ENCODE peak calls at places on chromosomes 7 and 10, in five cellular contexts. X is HCT116, P is sigmoid colon, O is mammary epithelial cell, W is breast epithelium. E is an unnamed sample.
A peak's percentile ranks its signal among the peaks of the same experiment; 100 is the strongest.

GRCh38 chr10:93261089-93261488 is 187.4 kb downstream of the CYP26A1 start:
- DNase-seq in X (no peak), P (no peak), O (no peak), W (no peak), E (no peak)

GRCh38 chr7:116652793-116653192 is 19.2 kb upstream of the MET start:
- DNase-seq in X (no peak), P (no peak), O (peak; percentile 90), W (no peak), E (no peak)

GRCh38 chr7:93720106-93720505 is 145.6 kb upstream of the CALCR start:
- DNase-seq in X (no peak), P (no peak), O (no peak), W (no peak), E (no peak)

GRCh38 chr7:14687777-14688176 is 214.8 kb downstream of the DGKB start:
- DNase-seq in X (no peak), P (no peak), O (no peak), W (no peak), E (no peak)

GRCh38 chr10:97547889-97548485 is 24.6 kb upstream of the ANKRD2 start:
- DNase-seq in X (no peak), P (no peak), O (no peak), W (no peak), E (no peak)

GRCh38 chr7:157490465-157490912 is 153.7 kb downstream of the DNAJB6 start:
- DNase-seq in X (peak; percentile 62), P (peak; percentile 30), O (peak; percentile 68), W (no peak), E (peak; percentile 23)

GRCh38 chr7:64753032-64753431 is 41.2 kb upstream of the ZNF138 start:
- DNase-seq in X (no peak), P (no peak), O (no peak), W (no peak), E (no peak)

GRCh38 chr7:16787141-16787540 is 17.7 kb downstream of the AGR2 start:
- DNase-seq in X (no peak), P (no peak), O (no peak), W (no peak), E (no peak)

GRCh38 chr7:106568680-106569499 is 92.1 kb downstream of the CCDC71L start:
- DNase-seq in X (peak; percentile 52), P (no peak), O (peak; percentile 85), W (peak; percentile 79), E (no peak)

GRCh38 chr7:151657173-151657572 is 137.5 kb upstream of the RHEB start:
- DNase-seq in X (no peak), P (no peak), O (no peak), W (no peak), E (no peak)

GRCh38 chr7:114851406-114852025 is 70.4 kb upstream of the MDFIC start:
- DNase-seq in X (no peak), P (no peak), O (no peak), W (no peak), E (no peak)

GRCh38 chr7:151271699-151272355 is 23.3 kb upstream of the SMARCD3 start:
- DNase-seq in X (no peak), P (peak; percentile 91), O (no peak), W (peak; percentile 85), E (no peak)

GRCh38 chr10:27328946-27329345 is 88.3 kb upstream of the ACBD5 start:
- DNase-seq in X (no peak), P (no peak), O (no peak), W (no peak), E (no peak)

GRCh38 chr7:44986218-44987053 is 7.6 kb upstream of the MYO1G start:
- DNase-seq in X (peak; percentile 87), P (peak; percentile 96), O (peak; percentile 91), W (peak; percentile 86), E (peak; percentile 94)

GRCh38 chr7:1081336-1081735 is 6.6 kb upstream of the GPER1 start:
- DNase-seq in X (no peak), P (no peak), O (no peak), W (no peak), E (no peak)

GRCh38 chr10:9863559-9864121 is 1154.0 kb upstream of the CELF2 start:
- DNase-seq in X (no peak), P (no peak), O (no peak), W (no peak), E (no peak)

GRCh38 chr10:104622598-104623209 is 18.4 kb upstream of the SORCS3 start:
- DNase-seq in X (peak; percentile 55), P (no peak), O (peak; percentile 42), W (no peak), E (no peak)

GRCh38 chr7:89958525-89959068 is 195.7 kb upstream of the STEAP1 start:
- DNase-seq in X (no peak), P (no peak), O (no peak), W (no peak), E (no peak)

GRCh38 chr7:152395115-152395514 is 40.7 kb downstream of the KMT2C start:
- DNase-seq in X (no peak), P (no peak), O (no peak), W (no peak), E (no peak)

GRCh38 chr7:155466814-155467675 is 9.1 kb downstream of the EN2 start:
- DNase-seq in X (no peak), P (no peak), O (no peak), W (no peak), E (peak; percentile 26)

GRCh38 chr7:114598946-114599345 is 184.3 kb downstream of the FOXP2 start:
- DNase-seq in X (no peak), P (no peak), O (no peak), W (no peak), E (no peak)

GRCh38 chr10:124983321-124983720 is 41.4 kb downstream of the ZRANB1 start:
- DNase-seq in X (no peak), P (no peak), O (no peak), W (no peak), E (no peak)

GRCh38 chr7:143882020-143882610 is 19.9 kb downstream of the TCAF1 start:
- DNase-seq in X (no peak), P (peak; percentile 91), O (no peak), W (no peak), E (peak; percentile 36)

GRCh38 chr10:3992374-3993178 is 207.6 kb upstream of the KLF6 start:
- DNase-seq in X (no peak), P (no peak), O (no peak), W (no peak), E (no peak)

GRCh38 chr7:102111063-102111757 is 175.5 kb upstream of the SH2B2 start:
- DNase-seq in X (no peak), P (peak; percentile 53), O (no peak), W (no peak), E (no peak)

GRCh38 chr7:53191296-53191695 is 155.9 kb downstream of the POM121L12 start:
- DNase-seq in X (no peak), P (no peak), O (no peak), W (no peak), E (no peak)

GRCh38 chr7:47950714-47951113 is 2.4 kb upstream of the PKD1L1 start:
- DNase-seq in X (no peak), P (no peak), O (no peak), W (peak; percentile 39), E (no peak)

GRCh38 chr7:47946581-47947354 is 1.5 kb downstream of the PKD1L1 start:
- DNase-seq in X (no peak), P (no peak), O (peak; percentile 46), W (no peak), E (no peak)

GRCh38 chr7:47949703-47950102 is 1.4 kb upstream of the PKD1L1 start:
- DNase-seq in X (no peak), P (no peak), O (no peak), W (no peak), E (no peak)

GRCh38 chr7:47947355-47947749 is 914 bp downstream of the PKD1L1 start:
- DNase-seq in X (no peak), P (no peak), O (no peak), W (no peak), E (no peak)

GRCh38 chr7:47948096-47948790 is at the start of gene PKD1L1:
- DNase-seq in X (no peak), P (no peak), O (no peak), W (no peak), E (no peak)
- H3K4me1 ChIP-seq in X (no peaks in the 10 kb centered on the region), P (no peaks in the 10 kb centered on the region), O (no peaks in the 10 kb centered on the region), W (no peaks in the 10 kb centered on the region), E (no peaks in the 10 kb centered on the region)

GRCh38 chr10:25564351-25564750 is 369.7 kb upstream of the MYO3A start:
- DNase-seq in X (no peak), P (no peak), O (no peak), W (no peak), E (no peak)
- H3K36me3 ChIP-seq in X (no peaks in the 10 kb centered on the region), P (no peaks in the 10 kb centered on the region), O (no peaks in the 10 kb centered on the region), W (no peaks in the 10 kb centered on the region), E (no peaks in the 10 kb centered on the region)

GRCh38 chr10:84997870-84998269 is 669.5 kb downstream of the CCSER2 start:
- DNase-seq in X (no peak), P (no peak), O (no peak), W (no peak), E (no peak)

GRCh38 chr10:85008493-85009181 is 680.2 kb downstream of the CCSER2 start:
- DNase-seq in X (no peak), P (no peak), O (no peak), W (no peak), E (no peak)

DNA sequence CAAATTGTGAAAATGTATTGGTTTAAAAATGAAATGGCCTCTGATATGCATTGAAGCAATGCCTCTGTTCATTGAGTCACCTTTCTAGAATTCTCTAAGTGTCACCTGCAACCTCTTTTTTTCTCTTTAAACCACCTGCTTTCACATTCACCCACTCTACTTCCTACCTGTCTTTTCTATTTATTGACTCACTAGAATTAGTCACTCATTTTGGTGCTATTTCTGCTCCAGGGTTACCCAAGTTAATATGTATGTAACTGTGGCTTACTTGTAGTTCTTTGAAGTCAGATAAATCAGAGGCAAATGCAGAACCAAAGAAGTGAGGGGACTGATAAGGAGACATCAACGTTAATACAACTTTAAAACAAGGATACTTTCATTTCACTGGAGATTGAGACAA is 674.7 kb downstream of the CCSER2 start:
- DNase-seq in X (no peak), P (no peak), O (no peak), W (no peak), E (no peak)
- H3K27ac ChIP-seq in X (no peak overlapping the region), P (no peak overlapping the region), O (no peak overlapping the region), W (no peak overlapping the region), E (no peak overlapping the region)

DNA sequence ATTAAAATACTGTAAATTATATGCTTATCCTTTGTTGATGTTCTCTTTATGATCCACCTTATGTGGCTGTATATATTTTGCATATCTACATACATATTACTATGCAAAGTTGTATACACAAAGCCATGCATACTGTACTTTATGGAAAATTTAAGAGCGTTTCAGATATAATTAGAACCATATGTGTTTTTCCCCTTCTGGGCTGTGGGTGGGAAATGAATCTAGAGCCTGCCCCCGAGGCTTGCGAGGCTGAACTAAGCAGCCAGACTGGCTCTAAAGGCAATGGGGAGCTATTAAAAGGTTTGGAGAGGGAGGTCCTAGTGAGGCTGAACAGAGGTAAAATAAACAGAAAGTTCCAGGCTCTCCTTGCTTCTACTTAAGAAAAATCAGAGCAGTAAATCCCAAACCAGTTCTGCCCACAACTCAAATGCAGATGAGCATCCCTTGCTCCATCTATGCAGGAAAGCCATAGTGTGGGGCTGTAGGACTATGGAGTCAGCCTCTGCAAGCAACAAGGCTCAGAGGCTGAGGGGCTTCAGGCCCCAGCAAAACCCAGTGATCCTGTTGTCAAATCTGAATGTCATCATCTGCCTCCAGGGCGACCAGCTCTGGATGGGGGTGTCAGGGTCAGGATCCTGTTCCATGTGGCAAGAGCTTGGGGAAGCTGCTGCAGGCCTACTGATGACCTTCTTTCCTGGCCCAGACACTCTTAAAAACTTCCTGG is 14.1 kb upstream of the DDIT4 start:
- DNase-seq in X (no peak), P (peak; percentile 75), O (no peak), W (no peak), E (no peak)
- H3K4me1 ChIP-seq in X (peaks cover 51% of the 10 kb centered on the region), P (no peaks in the 10 kb centered on the region), O (peaks cover 62% of the 10 kb centered on the region), W (peaks cover 29% of the 10 kb centered on the region), E (peaks cover 89% of the 10 kb centered on the region)

E was measured in CD8-positive, alpha-beta memory T cell.